ENCODE peak calls at places on chromosomes 16 and 17, in five cellular contexts. J, T, K, Z and S are unnamed samples.

GRCh38 chr17:36931096-36931696 is 6.1 kb upstream of the LHX1 start:
- DNase-seq in K (no peak), Z (no peak), J (no peak), T (no peak), S (no peak)

GRCh38 chr17:47630614-47631013 is 19.1 kb upstream of the KPNB1 start:
- DNase-seq in T (no peak), K (no peak), Z (no peak), J (no peak), S (no peak)

GRCh38 chr16:30771726-30772125 is 9.6 kb downstream of the RNF40 start:
- DNase-seq in T (no peak), J (no peak), K (no peak), Z (no peak), S (no peak)

GRCh38 chr16:57314161-57314785 is 29.8 kb upstream of the PLLP start:
- DNase-seq in J (no peak), Z (no peak), T (no peak), K (no peak), S (peak)

GRCh38 chr17:13393841-13394710 is 207.7 kb downstream of the HS3ST3A1 start:
- DNase-seq in Z (no peak), T (no peak), J (peak), K (peak), S (no peak)

GRCh38 chr16:87527055-87527724 is 34.4 kb upstream of the ZCCHC14 start:
- DNase-seq in Z (no peak), K (no peak), J (no peak), T (no peak), S (no peak)

GRCh38 chr17:81685108-81685507 is 1.3 kb downstream of the HGS start:
- DNase-seq in Z (no peak), K (peak), T (no peak), J (peak), S (no peak)

GRCh38 chr16:50534556-50534955 is 13.6 kb upstream of the NKD1 start:
- DNase-seq in T (no peak), K (no peak), Z (peak), J (no peak), S (peak)

GRCh38 chr16:76796978-76797377 is 394.0 kb upstream of the MON1B start:
- DNase-seq in J (no peak), T (no peak), Z (no peak), K (no peak), S (no peak)

GRCh38 chr17:82645516-82645915 is 2.7 kb downstream of the WDR45B start:
- DNase-seq in T (no peak), K (no peak), J (no peak), Z (no peak), S (no peak)

GRCh38 chr17:31743767-31744166 is 115.3 kb downstream of the COPRS start:
- DNase-seq in T (no peak), K (peak), Z (no peak), J (no peak), S (no peak)

GRCh38 chr16:29315916-29316517 is 90.5 kb downstream of the NPIPB11 start:
- DNase-seq in Z (no peak), T (no peak), K (no peak), J (no peak), S (no peak)

GRCh38 chr17:2393954-2394749 is 6.7 kb downstream of the MNT start:
- DNase-seq in K (no peak), J (no peak), Z (no peak), T (no peak), S (no peak)

GRCh38 chr16:88649195-88649923 is 1.5 kb downstream of the CYBA start:
- DNase-seq in J (no peak), Z (no peak), K (no peak), T (no peak), S (no peak)

GRCh38 chr16:934178-934577 is 36.6 kb downstream of the LMF1 start:
- DNase-seq in J (no peak), Z (no peak), T (no peak), K (no peak), S (no peak)

GRCh38 chr17:73133911-73134649 is 30.7 kb upstream of the SSTR2 start:
- DNase-seq in Z (no peak), T (no peak), J (no peak), K (no peak), S (no peak)

GRCh38 chr17:73135774-73136173 is 29.0 kb upstream of the SSTR2 start:
- DNase-seq in K (no peak), Z (no peak), T (no peak), J (no peak), S (no peak)

GRCh38 chr17:73137376-73137775 is 27.4 kb upstream of the SSTR2 start:
- DNase-seq in T (no peak), J (no peak), K (no peak), Z (no peak), S (no peak)

GRCh38 chr17:73126716-73127473 is 34.4 kb upstream of the SLC39A11 start:
- DNase-seq in J (no peak), Z (no peak), T (no peak), K (no peak), S (no peak)

GRCh38 chr17:73131993-73132595 is 32.7 kb upstream of the SSTR2 start:
- DNase-seq in J (no peak), K (no peak), Z (no peak), T (no peak), S (no peak)
- H3K27ac ChIP-seq in J (no peak), K (no peak), Z (no peak), T (no peak), S (no peak)

GRCh38 chr17:43365356-43365755 is 33.4 kb upstream of the ARL4D start:
- DNase-seq in J (no peak), Z (no peak), T (no peak), K (no peak), S (no peak)

GRCh38 chr17:43369986-43370385 is 28.8 kb upstream of the ARL4D start:
- DNase-seq in J (no peak), T (no peak), Z (no peak), K (no peak), S (no peak)

GRCh38 chr17:43368740-43369506 is 29.9 kb upstream of the ARL4D start:
- DNase-seq in Z (peak), K (peak), T (peak), J (peak), S (peak)

GRCh38 chr17:43366809-43367587 is 31.8 kb upstream of the ARL4D start:
- DNase-seq in J (no peak), T (no peak), K (no peak), Z (no peak), S (no peak)

DNA sequence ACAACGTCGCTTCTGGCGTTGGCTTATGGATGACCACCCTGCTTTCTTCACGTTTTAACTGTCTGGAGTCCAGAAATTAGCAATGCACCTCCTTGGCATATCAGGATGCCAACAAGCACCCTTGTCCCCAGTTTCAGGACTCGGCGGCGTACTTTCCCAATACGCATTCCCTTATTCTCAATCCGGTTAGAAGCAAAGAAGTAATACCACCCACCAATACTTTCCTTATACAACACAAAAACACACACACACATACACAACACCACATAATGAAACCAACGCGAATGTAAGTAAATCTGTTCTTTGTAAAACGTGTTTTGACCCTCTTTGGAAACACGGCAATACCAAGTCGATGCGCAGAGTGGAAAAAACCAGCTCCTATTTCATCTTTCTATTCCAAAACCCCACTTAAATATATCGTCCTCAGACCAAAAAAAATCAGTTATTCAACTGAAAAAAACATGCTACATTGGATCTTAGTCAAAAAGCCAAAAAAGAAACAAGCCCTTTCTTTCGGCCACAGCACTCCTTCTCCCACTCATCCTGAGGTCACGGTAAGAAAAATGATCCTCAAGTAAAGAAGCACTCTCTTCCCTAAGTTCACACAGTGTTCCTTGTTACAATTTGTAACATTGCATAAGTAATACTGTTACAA is 31.1 kb upstream of the ARL4D start:
- DNase-seq in Z (no peak), T (no peak), K (peak), J (peak), S (no peak)
- H3K4me3 ChIP-seq in Z (peak), T (peak), K (peak), J (peak), S (peak)

GRCh38 chr16:35386619-35387018 is 1927.2 kb downstream of the TP53TG3F start:
- DNase-seq in J (no peak), Z (no peak), K (no peak), T (no peak), S (no peak)

DNA sequence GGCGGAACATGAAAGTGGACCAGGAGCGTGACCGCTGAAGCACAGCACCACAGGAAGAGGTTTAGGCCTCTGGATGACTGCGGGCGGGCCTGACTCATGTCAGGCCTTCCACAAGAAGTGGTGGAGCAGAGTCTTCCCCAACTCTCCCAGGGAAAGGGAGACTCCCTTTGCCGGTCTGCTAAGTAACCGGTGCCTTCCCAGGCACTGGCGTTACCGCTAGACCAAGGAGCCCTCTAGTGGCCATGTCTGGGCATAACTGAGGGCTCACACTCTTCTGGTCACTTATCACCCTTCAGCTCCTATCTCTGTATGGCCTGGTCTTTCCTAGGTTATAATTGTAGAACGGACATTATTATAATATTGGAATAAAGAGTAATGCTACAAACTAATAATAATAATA is 1931.9 kb downstream of the TP53TG3F start:
- DNase-seq in Z (peak), J (peak), K (peak), T (no peak), S (no peak)
- TF ChIP-seq CTCF in Z (peak), J (peak), K (peak), T (no peak), S (peak)

DNA sequence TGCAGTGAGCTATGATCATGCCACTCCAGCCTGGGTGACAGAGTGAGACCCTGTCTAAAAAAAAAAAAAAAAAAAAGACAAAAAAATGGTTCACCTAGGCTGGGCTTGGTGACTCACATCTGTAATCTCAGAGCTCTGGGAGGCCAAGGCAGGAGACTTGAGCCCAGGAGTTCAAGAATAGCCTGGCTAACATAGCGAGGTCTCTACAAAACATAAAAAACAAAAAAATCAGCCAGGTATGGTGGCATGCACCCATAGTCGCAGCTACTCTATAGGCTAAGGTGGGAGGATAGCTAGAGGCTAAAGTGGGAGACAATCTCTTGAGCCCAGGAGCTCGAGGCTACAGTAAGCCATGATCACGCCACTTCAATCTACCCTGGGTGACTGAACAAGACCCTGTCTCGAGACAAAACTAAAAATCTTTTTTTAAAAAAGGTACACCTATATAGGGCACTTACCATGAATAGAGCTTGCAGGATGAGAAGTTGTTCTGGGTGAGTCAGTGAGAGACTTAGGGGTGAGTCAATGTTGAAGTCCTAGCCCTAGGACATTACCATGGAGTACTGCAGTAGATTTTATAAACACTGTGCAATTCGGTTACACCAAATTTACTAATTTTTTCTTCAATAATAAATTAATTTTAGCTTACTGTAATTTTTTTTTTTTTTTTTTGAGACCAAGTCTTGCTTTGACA is 19.0 kb downstream of the USP32 start:
- DNase-seq in T (no peak), Z (no peak), K (peak), J (peak), S (no peak)
- H3K27ac ChIP-seq in T (no peak), Z (no peak), K (peak), J (peak), S (no peak)

DNA sequence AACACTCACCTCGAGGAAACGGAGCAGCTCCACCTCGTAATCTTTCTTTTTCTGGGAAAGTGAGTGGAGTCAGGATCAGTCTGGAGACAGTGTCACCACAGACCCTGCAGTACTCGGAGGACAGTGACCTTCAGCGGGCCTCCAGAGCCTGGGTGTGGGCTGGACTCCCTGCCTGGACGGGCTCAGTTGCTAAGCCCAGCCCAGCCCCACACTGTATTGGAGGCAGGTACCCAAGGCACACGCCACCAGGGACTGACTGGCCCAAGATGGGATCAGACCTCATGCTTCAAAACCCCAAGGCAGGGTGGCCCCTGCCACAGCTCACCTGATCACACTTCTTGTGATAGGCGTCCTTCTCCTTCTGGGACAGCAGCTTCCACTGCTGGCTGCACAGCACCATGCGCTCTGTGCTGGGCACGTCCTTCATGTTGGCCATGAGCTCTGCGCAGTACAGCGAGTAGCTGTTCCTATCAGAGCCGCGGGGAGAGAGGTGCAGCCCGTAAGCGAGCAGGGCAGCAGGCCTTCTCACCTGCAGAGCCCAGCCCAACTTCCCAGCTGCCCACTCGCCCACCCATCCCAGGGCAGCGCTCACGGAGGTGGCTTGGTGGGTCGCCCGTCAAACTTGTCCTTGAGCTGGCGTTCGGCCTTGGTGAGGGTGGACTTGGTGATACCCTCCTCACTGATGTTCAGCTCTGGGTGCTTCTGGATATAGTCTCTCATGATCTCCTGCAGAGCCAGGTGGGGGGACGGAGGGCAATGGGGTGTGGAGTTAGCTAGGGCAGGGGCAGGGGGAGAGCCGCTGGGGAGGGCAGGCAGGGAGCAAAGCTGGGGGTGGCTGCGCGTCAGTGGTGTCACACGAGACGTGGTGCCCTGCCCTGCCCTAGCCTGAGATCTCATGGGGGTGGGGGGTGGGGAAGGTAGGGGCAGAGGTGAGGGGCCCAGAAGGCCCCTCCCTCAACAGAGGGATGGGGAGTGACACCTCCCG is 7.9 kb downstream of the UBTF start:
- DNase-seq in Z (no peak), J (no peak), K (no peak), T (no peak), S (no peak)
- H3K4me3 ChIP-seq in Z (no peak), J (no peak), K (no peak), T (no peak), S (no peak)

DNA sequence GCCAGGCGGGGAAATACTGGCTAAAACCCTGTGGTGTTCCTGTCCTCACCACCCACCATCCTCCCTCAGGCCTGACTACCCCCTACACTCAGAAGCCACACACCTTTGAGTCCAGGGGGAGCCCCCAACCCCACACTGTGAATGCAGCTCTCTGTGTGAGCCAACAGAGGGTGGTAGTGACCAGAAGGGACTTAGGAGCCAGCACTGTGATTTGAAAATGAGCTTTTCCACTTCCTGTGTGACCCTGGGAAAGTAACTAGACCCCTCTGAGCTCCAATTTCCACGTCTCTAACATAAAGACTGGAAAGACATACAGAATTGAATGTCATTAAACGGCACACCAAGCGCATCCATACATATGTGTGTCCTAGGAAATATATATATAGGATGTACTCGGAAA is 58.7 kb downstream of the SDK2 start:
- DNase-seq in J (no peak), Z (no peak), K (no peak), T (no peak), S (no peak)
- TF ChIP-seq CTCF in J (no peak), Z (no peak), K (no peak), T (no peak), S (no peak)

GRCh38 chr16:74825016-74825415 is 50.4 kb upstream of the FA2H start:
- DNase-seq in J (no peak), T (no peak), K (no peak), Z (no peak), S (no peak)
- H3K27ac ChIP-seq in J (no peak), T (no peak), K (no peak), Z (no peak), S (no peak)